ENCODE peak calls at places on chromosomes 12 and 14, in ten cellular contexts. Z is Karpas-422; P is ovary; N is mesenchymal stem cell; R is CD8-positive, alpha-beta T cell; X is tibial artery; D is left ventricle myocardium inferior; J is adrenal gland; M is psoas muscle; S is esophagus muscularis mucosa. H is an unnamed sample.

GRCh38 chr12:19435831-19436497 is 3.3 kb upstream of the AEBP2 start:
- DNase-seq in X (no peak), N (no peak), P (no peak), S (peak; percentile 57), M (no peak), D (no peak), J (peak; percentile 20), Z (no peak), R (no peak), H (no peak)

GRCh38 chr12:11714626-11715025 is 65.2 kb downstream of the ETV6 start:
- DNase-seq in P (no peak), N (no peak), S (no peak), X (no peak), D (no peak), Z (no peak), M (no peak), J (no peak), R (no peak), H (no peak)

GRCh38 chr14:69956970-69957369 is 77.8 kb downstream of the SMOC1 start:
- DNase-seq in P (no peak), D (no peak), S (no peak), N (no peak), M (no peak), X (no peak), R (no peak), J (no peak), Z (no peak), H (no peak)

GRCh38 chr12:78034025-78034424 is 203.3 kb downstream of the NAV3 start:
- DNase-seq in R (no peak), S (no peak), J (no peak), M (no peak), Z (no peak), P (no peak), N (peak; percentile 28), D (no peak), X (no peak), H (peak; percentile 32)

GRCh38 chr14:24389266-24389855 is 9.4 kb upstream of the NYNRIN start:
- DNase-seq in R (no peak), S (no peak), J (no peak), Z (no peak), P (no peak), N (peak; percentile 44), D (no peak), X (no peak), M (no peak), H (no peak)

GRCh38 chr12:16112626-16113560 is 164.6 kb downstream of the SLC15A5 start:
- DNase-seq in R (no peak), J (no peak), X (no peak), S (no peak), Z (no peak), P (no peak), D (no peak), N (no peak), M (no peak), H (no peak)

GRCh38 chr14:65840118-65840751 is 427.7 kb downstream of the FUT8 start:
- DNase-seq in S (no peak), R (no peak), D (no peak), Z (no peak), N (no peak), X (no peak), P (no peak), J (no peak), M (no peak), H (no peak)

GRCh38 chr14:100056964-100057817 is 8.0 kb upstream of the EVL start:
- DNase-seq in X (no peak), S (no peak), P (no peak), N (peak; percentile 34), J (no peak), Z (no peak), R (peak; percentile 35), D (no peak), M (no peak), H (no peak)

GRCh38 chr14:30064454-30064853 is 136.8 kb upstream of the PRKD1 start:
- DNase-seq in X (no peak), Z (no peak), N (no peak), D (no peak), R (no peak), J (no peak), P (no peak), S (no peak), M (no peak), H (no peak)

GRCh38 chr12:78229491-78230209 is 399.0 kb downstream of the NAV3 start:
- DNase-seq in J (peak; percentile 74), P (peak; percentile 37), S (no peak), Z (peak; percentile 85), R (no peak), N (peak; percentile 55), D (no peak), M (no peak), X (no peak), H (peak; percentile 22)

GRCh38 chr12:132672678-132673077 is 14.5 kb downstream of the POLE start:
- DNase-seq in Z (no peak), P (no peak), M (no peak), N (no peak), S (no peak), J (no peak), D (no peak), X (no peak), R (no peak), H (peak; percentile 8)

GRCh38 chr14:22002860-22003284 is 329.3 kb upstream of the OR4E1 start:
- DNase-seq in J (no peak), X (no peak), N (no peak), Z (peak; percentile 82), R (peak; percentile 70), P (no peak), S (no peak), M (peak; percentile 62), D (no peak), H (no peak)

GRCh38 chr14:30610719-30611388 is 11.3 kb upstream of the SCFD1 start:
- DNase-seq in M (peak; percentile 62), R (peak; percentile 18), J (peak; percentile 60), N (peak; percentile 70), D (no peak), P (peak; percentile 34), X (no peak), Z (peak; percentile 75), S (no peak), H (peak; percentile 77)

GRCh38 chr14:81401420-81402122 is 1.4 kb upstream of the STON2 start:
- DNase-seq in X (no peak), D (no peak), N (peak; percentile 44), S (peak; percentile 77), P (no peak), M (no peak), Z (no peak), R (no peak), J (no peak), H (no peak)

GRCh38 chr12:60216226-60216625 is 620.4 kb downstream of the SLC16A7 start:
- DNase-seq in D (no peak), Z (no peak), N (no peak), R (no peak), P (no peak), J (no peak), S (no peak), X (no peak), M (no peak), H (no peak)

GRCh38 chr12:80634903-80635302 is 72.5 kb upstream of the MYF6 start:
- DNase-seq in J (no peak), N (no peak), S (no peak), P (no peak), Z (no peak), X (no peak), M (peak; percentile 54), R (no peak), D (no peak), H (no peak)

GRCh38 chr12:110311903-110312302 is 30.9 kb downstream of the ATP2A2 start:
- DNase-seq in S (no peak), N (no peak), J (no peak), R (no peak), P (no peak), X (no peak), M (no peak), Z (no peak), D (no peak), H (no peak)

GRCh38 chr12:124044021-124044420 is 71.0 kb downstream of the ZNF664 start:
- DNase-seq in R (no peak), X (no peak), M (no peak), D (no peak), J (no peak), Z (no peak), P (no peak), N (no peak), S (no peak), H (no peak)
- H3K4me1 ChIP-seq in R (peaks cover 3% of the 10 kb centered on the region), X (no peaks in the 10 kb centered on the region), M (no peaks in the 10 kb centered on the region), D (peaks cover 10% of the 10 kb centered on the region), J (peaks cover 6% of the 10 kb centered on the region), Z (no peaks in the 10 kb centered on the region), P (no peaks in the 10 kb centered on the region), N (peaks cover 3% of the 10 kb centered on the region), S (peaks cover 5% of the 10 kb centered on the region), H (peaks cover 5% of the 10 kb centered on the region)

GRCh38 chr12:30200864-30201263 is 417.1 kb upstream of the TMTC1 start:
- DNase-seq in N (peak; percentile 32), J (no peak), M (peak; percentile 40), D (no peak), P (no peak), S (no peak), X (no peak), Z (no peak), R (no peak), H (peak; percentile 12)
- H3K4me3 ChIP-seq in N (no peak overlapping the region), J (no peak overlapping the region), M (peak overlapping the region; percentile 51), D (peak overlapping the region; percentile 55), P (no peak overlapping the region), S (peak overlapping the region; percentile 42), X (peak overlapping the region; percentile 48), Z (no peak overlapping the region), R (no peak overlapping the region), H (no peak overlapping the region)

DNA sequence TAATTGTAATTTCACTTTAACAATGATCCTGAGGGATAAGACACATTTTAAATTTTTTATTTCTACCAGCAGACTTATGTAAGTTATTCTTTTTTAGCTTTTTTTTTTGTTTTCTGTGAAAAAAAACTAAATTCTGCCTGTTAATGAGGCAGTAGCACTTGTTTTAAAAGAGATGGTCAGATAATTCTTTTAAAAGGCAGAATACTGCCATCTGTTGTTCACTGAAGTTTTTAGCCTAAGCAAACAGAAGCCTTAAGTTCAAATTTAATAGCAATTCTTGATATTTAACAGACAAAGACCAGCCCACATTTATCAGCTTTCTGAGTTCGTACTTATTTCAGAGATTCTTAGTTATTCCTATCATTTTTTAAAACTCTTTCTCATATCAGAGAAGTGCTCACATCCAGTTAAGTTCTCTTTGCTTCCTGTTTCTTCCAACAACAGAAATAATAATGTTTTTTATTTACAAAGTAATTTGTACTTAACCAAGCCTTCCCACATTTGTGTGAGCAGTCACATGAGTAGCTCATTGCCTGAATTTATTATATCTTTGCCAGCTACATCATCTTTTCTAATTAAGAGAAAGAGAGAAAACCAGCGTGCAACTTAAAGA is 93.4 kb upstream of the SLCO1C1 start:
- DNase-seq in S (no peak), D (no peak), M (no peak), N (peak; percentile 53), P (no peak), Z (peak; percentile 48), X (no peak), J (no peak), R (no peak), H (no peak)
- H3K27ac ChIP-seq in S (peak overlapping the region; percentile 70), D (peak overlapping the region; percentile 68), M (no peak overlapping the region), N (no peak overlapping the region), P (no peak overlapping the region), Z (no peak overlapping the region), X (peak overlapping the region; percentile 61), J (no peak overlapping the region), R (no peak overlapping the region), H (peak overlapping the region; percentile 20)

DNA sequence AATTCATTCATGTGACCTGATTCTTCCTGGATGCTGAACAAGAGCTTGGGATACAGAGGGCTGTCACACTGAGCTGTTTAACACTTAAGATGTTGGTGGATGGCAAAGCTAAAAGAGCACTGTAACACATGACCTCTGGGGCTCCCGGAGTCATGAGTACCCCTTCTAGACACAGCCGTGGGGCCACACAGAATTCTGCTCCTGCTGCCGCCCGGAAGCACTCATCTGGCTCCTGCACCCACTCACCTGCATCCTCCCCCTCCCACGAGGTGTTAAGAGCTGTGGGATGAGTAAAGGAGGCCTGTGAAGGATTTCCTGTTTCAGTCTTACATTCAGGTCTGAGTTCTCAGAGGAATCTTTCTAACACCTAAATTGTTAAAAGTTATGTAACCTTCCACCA is 78.0 kb upstream of the SSTR1 start:
- DNase-seq in X (no peak), M (no peak), P (no peak), Z (peak; percentile 71), D (no peak), S (no peak), J (no peak), R (peak; percentile 7), N (no peak), H (no peak)
- H3K4me1 ChIP-seq in X (no peaks in the 10 kb centered on the region), M (no peaks in the 10 kb centered on the region), P (peaks cover 1% of the 10 kb centered on the region), Z (peaks cover 95% of the 10 kb centered on the region), D (no peaks in the 10 kb centered on the region), S (no peaks in the 10 kb centered on the region), J (no peaks in the 10 kb centered on the region), R (peaks cover 24% of the 10 kb centered on the region), N (peaks cover 3% of the 10 kb centered on the region), H (peaks cover 12% of the 10 kb centered on the region)

H was measured in body of pancreas.